ENCODE peak calls at places on chromosomes 12 and 14, in seven cellular contexts. T is tibial artery; P is uterus; X is psoas muscle; W is CD4-positive, alpha-beta memory T cell; U is A549; D is ovary. A is an unnamed sample.

GRCh38 chr14:105117257-105117646 is 51.3 kb downstream of the JAG2 start:
- DNase-seq in D (no peak), T (no peak), W (no peak), U (no peak), P (no peak), X (no peak), A (peak; percentile 2)

GRCh38 chr12:69966409-69966808 is 141.4 kb downstream of the MYRFL start:
- DNase-seq in W (no peak), P (no peak), X (peak; percentile 52), U (peak; percentile 28), T (peak; percentile 62), D (no peak), A (no peak)

GRCh38 chr14:95069547-95069946 is 87.8 kb downstream of the DICER1 start:
- DNase-seq in P (peak; percentile 1), W (no peak), X (no peak), U (no peak), D (no peak), T (no peak), A (no peak)

GRCh38 chr12:79174656-79175055 is 310.1 kb downstream of the SYT1 start:
- DNase-seq in U (peak; percentile 6), D (no peak), X (no peak), P (no peak), T (no peak), W (no peak), A (no peak)

GRCh38 chr14:95256011-95256775 is 63.5 kb downstream of the CLMN start:
- DNase-seq in D (no peak), U (no peak), T (no peak), W (no peak), X (no peak), P (no peak), A (no peak)

GRCh38 chr14:48350971-48351370 is 675.6 kb upstream of the MDGA2 start:
- DNase-seq in X (no peak), W (no peak), D (no peak), P (no peak), U (no peak), T (no peak), A (no peak)

GRCh38 chr12:30181334-30181733 is 397.6 kb upstream of the TMTC1 start:
- DNase-seq in T (no peak), W (no peak), D (no peak), X (no peak), U (no peak), P (no peak), A (no peak)

GRCh38 chr12:57593187-57593586 is 2.2 kb downstream of the PIP4K2C start:
- DNase-seq in W (no peak), U (no peak), P (no peak), D (no peak), X (no peak), T (no peak), A (no peak)

GRCh38 chr12:113065126-113066007 is 8.8 kb downstream of the DTX1 start:
- DNase-seq in T (no peak), P (no peak), X (no peak), D (no peak), U (no peak), W (no peak), A (no peak)

GRCh38 chr12:19482551-19483109 is 43.3 kb downstream of the AEBP2 start:
- DNase-seq in X (peak; percentile 21), D (no peak), T (no peak), U (no peak), P (no peak), W (peak; percentile 47), A (no peak)

GRCh38 chr14:38255408-38255672 is 553 bp downstream of the CLEC14A start:
- DNase-seq in P (no peak), W (peak; percentile 7), T (no peak), D (no peak), U (no peak), X (no peak), A (no peak)

GRCh38 chr12:3117144-3117581 is 40.0 kb downstream of the TSPAN9 start:
- DNase-seq in P (peak; percentile 56), X (no peak), T (no peak), W (no peak), D (no peak), U (no peak), A (no peak)

GRCh38 chr14:94897092-94897491 is 127.2 kb upstream of the GSC start:
- DNase-seq in X (peak; percentile 65), P (no peak), T (peak; percentile 60), D (no peak), U (no peak), W (no peak), A (no peak)

GRCh38 chr14:103118663-103119404 is 4.4 kb upstream of the TNFAIP2 start:
- DNase-seq in W (no peak), T (peak; percentile 81), X (peak; percentile 68), U (no peak), D (no peak), P (no peak), A (no peak)

GRCh38 chr12:89083491-89083890 is 268.8 kb downstream of the DUSP6 start:
- DNase-seq in W (no peak), U (no peak), X (no peak), T (no peak), P (no peak), D (no peak), A (no peak)

GRCh38 chr12:66288121-66288520 is 14.2 kb upstream of the HELB start:
- DNase-seq in W (peak; percentile 92), D (no peak), U (no peak), T (no peak), P (no peak), X (no peak), A (no peak)

GRCh38 chr12:10121278-10121677 is 8.7 kb downstream of the CLEC7A start:
- DNase-seq in T (no peak), U (no peak), X (no peak), W (no peak), P (no peak), D (no peak), A (no peak)
- H3K27ac ChIP-seq in T (no peak overlapping the region), U (no peak overlapping the region), X (no peak overlapping the region), W (no peak overlapping the region), P (no peak overlapping the region), D (no peak overlapping the region), A (no peak overlapping the region)

GRCh38 chr12:98828802-98829600 is 183.9 kb downstream of the APAF1 start:
- DNase-seq in P (no peak), W (no peak), U (no peak), T (no peak), D (no peak), X (no peak), A (no peak)
- H3K27ac ChIP-seq in P (no peak overlapping the region), W (no peak overlapping the region), U (no peak overlapping the region), T (no peak overlapping the region), D (no peak overlapping the region), X (no peak overlapping the region), A (no peak overlapping the region)

GRCh38 chr14:90815817-90816662 is at the start of gene TTC7B:
- DNase-seq in P (no peak), W (no peak), D (peak; percentile 75), X (peak; percentile 57), T (no peak), U (peak; percentile 83), A (no peak)

GRCh38 chr14:90816686-90817436 is 631 bp upstream of the TTC7B start:
- DNase-seq in X (no peak), U (no peak), T (no peak), D (peak; percentile 49), W (no peak), P (peak; percentile 39), A (no peak)

GRCh38 chr14:90818715-90819114 is 2.5 kb upstream of the TTC7B start:
- DNase-seq in W (no peak), U (no peak), P (no peak), D (no peak), T (no peak), X (no peak), A (no peak)

GRCh38 chr14:90814806-90815566 is 1.2 kb downstream of the TTC7B start:
- DNase-seq in T (no peak), X (no peak), U (no peak), D (no peak), W (no peak), P (no peak), A (no peak)

GRCh38 chr14:90815567-90815816 is 738 bp downstream of the TTC7B start:
- DNase-seq in D (no peak), X (no peak), T (no peak), U (no peak), P (no peak), W (no peak), A (no peak)
- H3K27ac ChIP-seq in D (no peak overlapping the region), X (peak overlapping the region; percentile 63), T (peak overlapping the region; percentile 52), U (peak overlapping the region; percentile 87), P (peak overlapping the region; percentile 52), W (no peak overlapping the region), A (no peak overlapping the region)

DNA sequence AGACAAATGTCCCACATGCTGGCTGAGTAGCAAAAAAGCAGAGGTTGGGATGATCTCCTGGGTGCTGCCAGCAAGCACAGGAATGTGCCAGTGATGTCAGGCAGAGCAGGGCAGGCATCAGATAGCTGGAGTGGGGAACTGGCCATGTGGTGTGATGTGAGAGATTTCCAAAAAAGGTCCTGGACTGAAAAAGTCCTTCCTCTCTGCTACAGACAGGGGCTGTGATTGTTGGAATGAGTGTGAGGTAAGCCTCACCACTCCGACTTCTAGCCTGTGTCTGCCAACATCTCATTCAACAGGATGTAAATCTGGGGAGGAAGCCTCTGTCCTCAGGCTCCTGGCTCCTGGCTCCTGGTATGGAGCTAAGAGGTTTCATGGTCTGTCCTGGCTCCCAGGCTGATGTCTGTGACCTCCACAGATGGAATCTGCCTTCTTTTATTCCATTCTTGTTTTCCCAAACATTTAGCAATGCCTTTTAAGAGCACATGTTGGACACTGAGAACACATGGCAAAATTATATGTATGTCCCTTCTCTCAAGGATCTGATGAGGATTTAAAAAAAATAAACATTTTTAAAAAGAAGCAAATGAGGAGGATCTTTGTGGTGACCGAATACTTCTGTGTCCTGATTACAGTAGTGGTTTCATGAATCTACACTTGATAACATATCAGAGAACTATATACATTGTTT is 50.1 kb upstream of the STK38L start:
- DNase-seq in T (peak; percentile 61), X (no peak), U (no peak), W (no peak), D (no peak), P (peak; percentile 70), A (no peak)
- H3K27ac ChIP-seq in T (peak overlapping the region; percentile 84), X (no peak overlapping the region), U (peak overlapping the region; percentile 12), W (no peak overlapping the region), D (no peak overlapping the region), P (peak overlapping the region; percentile 64), A (peak overlapping the region; percentile 1)

GRCh38 chr14:85853996-85854526 is 324.1 kb downstream of the FLRT2 start:
- DNase-seq in P (no peak), W (no peak), X (no peak), T (no peak), D (no peak), U (no peak), A (no peak)
- H3K27ac ChIP-seq in P (no peak overlapping the region), W (no peak overlapping the region), X (no peak overlapping the region), T (no peak overlapping the region), D (no peak overlapping the region), U (no peak overlapping the region), A (no peak overlapping the region)

GRCh38 chr12:90091809-90092208 is 383.2 kb upstream of the ATP2B1 start:
- DNase-seq in X (no peak), W (no peak), U (no peak), P (no peak), T (no peak), D (no peak), A (no peak)
- H3K27ac ChIP-seq in X (peak overlapping the region; percentile 58), W (no peak overlapping the region), U (peak overlapping the region; percentile 84), P (no peak overlapping the region), T (no peak overlapping the region), D (no peak overlapping the region), A (no peak overlapping the region)

GRCh38 chr12:26128180-26128579 is 3.3 kb upstream of the BHLHE41 start:
- DNase-seq in D (no peak), U (no peak), W (no peak), X (no peak), T (no peak), P (no peak), A (no peak)
- H3K27ac ChIP-seq in D (no peak overlapping the region), U (no peak overlapping the region), W (no peak overlapping the region), X (no peak overlapping the region), T (no peak overlapping the region), P (no peak overlapping the region), A (peak overlapping the region; percentile 99)